ENCODE peak calls at places on chromosomes 7 and 10, in nine cellular contexts. One of them, this sample, is unnamed.

GRCh38 chr10:113305871-113306270 is 247.0 kb upstream of the HABP2 start:
- DNase-seq in cardiac muscle cell: no peak
- DNase-seq in PC-9: no peak
- DNase-seq in IMR-90: peak; percentile 58
- DNase-seq in uterus: no peak
- DNase-seq in tibial nerve: no peak
- DNase-seq in colonic mucosa: no peak
- DNase-seq in Peyer's patch: no peak
- DNase-seq in A549: no peak
- DNase-seq in this sample: no peak

GRCh38 chr7:117019786-117020604 is 66.7 kb downstream of the ST7 start:
- DNase-seq in cardiac muscle cell: peak; percentile 85
- DNase-seq in PC-9: no peak
- DNase-seq in IMR-90: peak; percentile 97
- DNase-seq in uterus: peak; percentile 77
- DNase-seq in tibial nerve: peak; percentile 20
- DNase-seq in colonic mucosa: peak; percentile 39
- DNase-seq in Peyer's patch: no peak
- DNase-seq in A549: peak; percentile 70
- DNase-seq in this sample: peak; percentile 73

GRCh38 chr7:68146970-68147369 is 1150.3 kb downstream of the TYW1 start:
- DNase-seq in cardiac muscle cell: no peak
- DNase-seq in PC-9: no peak
- DNase-seq in IMR-90: no peak
- DNase-seq in uterus: no peak
- DNase-seq in tibial nerve: no peak
- DNase-seq in colonic mucosa: no peak
- DNase-seq in Peyer's patch: no peak
- DNase-seq in A549: no peak
- DNase-seq in this sample: no peak

GRCh38 chr10:121572857-121573540 is 25.2 kb downstream of the FGFR2 start:
- DNase-seq in cardiac muscle cell: no peak
- DNase-seq in PC-9: no peak
- DNase-seq in IMR-90: no peak
- DNase-seq in uterus: no peak
- DNase-seq in tibial nerve: no peak
- DNase-seq in colonic mucosa: peak; percentile 58
- DNase-seq in Peyer's patch: no peak
- DNase-seq in A549: no peak
- DNase-seq in this sample: no peak

GRCh38 chr10:127928021-127928806 is 21.3 kb downstream of the PTPRE start:
- DNase-seq in cardiac muscle cell: no peak
- DNase-seq in PC-9: no peak
- DNase-seq in IMR-90: peak; percentile 70
- DNase-seq in uterus: no peak
- DNase-seq in tibial nerve: no peak
- DNase-seq in colonic mucosa: no peak
- DNase-seq in Peyer's patch: no peak
- DNase-seq in A549: no peak
- DNase-seq in this sample: no peak

GRCh38 chr7:30142710-30143109 is 7.9 kb downstream of the MTURN start:
- DNase-seq in cardiac muscle cell: no peak
- DNase-seq in PC-9: peak; percentile 97
- DNase-seq in IMR-90: peak; percentile 19
- DNase-seq in uterus: no peak
- DNase-seq in tibial nerve: no peak
- DNase-seq in colonic mucosa: peak; percentile 60
- DNase-seq in Peyer's patch: no peak
- DNase-seq in A549: peak; percentile 31
- DNase-seq in this sample: peak; percentile 85

GRCh38 chr7:46290374-46291061 is 369.4 kb upstream of the IGFBP3 start:
- DNase-seq in cardiac muscle cell: peak; percentile 74
- DNase-seq in PC-9: no peak
- DNase-seq in IMR-90: no peak
- DNase-seq in uterus: no peak
- DNase-seq in tibial nerve: no peak
- DNase-seq in colonic mucosa: no peak
- DNase-seq in Peyer's patch: no peak
- DNase-seq in A549: no peak
- DNase-seq in this sample: no peak

GRCh38 chr10:99522511-99523250 is 10.1 kb upstream of the NKX2-3 start:
- DNase-seq in cardiac muscle cell: no peak
- DNase-seq in PC-9: no peak
- DNase-seq in IMR-90: no peak
- DNase-seq in uterus: no peak
- DNase-seq in tibial nerve: no peak
- DNase-seq in colonic mucosa: peak; percentile 30
- DNase-seq in Peyer's patch: no peak
- DNase-seq in A549: no peak
- DNase-seq in this sample: no peak

GRCh38 chr7:140645166-140645565 is 4.6 kb upstream of the DENND2A start:
- DNase-seq in cardiac muscle cell: no peak
- DNase-seq in PC-9: no peak
- DNase-seq in IMR-90: no peak
- DNase-seq in uterus: no peak
- DNase-seq in tibial nerve: no peak
- DNase-seq in colonic mucosa: no peak
- DNase-seq in Peyer's patch: no peak
- DNase-seq in A549: peak; percentile 31
- DNase-seq in this sample: no peak
- TF ChIP-seq CTCF in cardiac muscle cell: peak; percentile 40
- TF ChIP-seq CTCF in PC-9: peak; percentile 63
- TF ChIP-seq CTCF in IMR-90: peak; percentile 6
- TF ChIP-seq CTCF in uterus: no peak
- TF ChIP-seq CTCF in tibial nerve: no peak
- TF ChIP-seq CTCF in colonic mucosa: no peak
- TF ChIP-seq CTCF in Peyer's patch: no peak
- TF ChIP-seq CTCF in A549: peak; percentile 12
- TF ChIP-seq CTCF in this sample: peak; percentile 22

GRCh38 chr7:6256709-6257535 is 15.5 kb downstream of the CYTH3 start:
- DNase-seq in cardiac muscle cell: no peak
- DNase-seq in PC-9: no peak
- DNase-seq in IMR-90: peak; percentile 67
- DNase-seq in uterus: no peak
- DNase-seq in tibial nerve: peak; percentile 34
- DNase-seq in colonic mucosa: peak; percentile 32
- DNase-seq in Peyer's patch: no peak
- DNase-seq in A549: no peak
- DNase-seq in this sample: peak; percentile 77
- H3K4me3 ChIP-seq in cardiac muscle cell: no peak overlapping the region
- H3K4me3 ChIP-seq in PC-9: no peak overlapping the region
- H3K4me3 ChIP-seq in IMR-90: no peak overlapping the region
- H3K4me3 ChIP-seq in uterus: no peak overlapping the region
- H3K4me3 ChIP-seq in tibial nerve: no peak overlapping the region
- H3K4me3 ChIP-seq in colonic mucosa: no peak overlapping the region
- H3K4me3 ChIP-seq in Peyer's patch: no peak overlapping the region
- H3K4me3 ChIP-seq in A549: no peak overlapping the region
- H3K4me3 ChIP-seq in this sample: peak overlapping the region; percentile 10

GRCh38 chr10:124153601-124153930 is 60.2 kb upstream of the CHST15 start:
- DNase-seq in cardiac muscle cell: no peak
- DNase-seq in PC-9: no peak
- DNase-seq in IMR-90: no peak
- DNase-seq in uterus: no peak
- DNase-seq in tibial nerve: no peak
- DNase-seq in colonic mucosa: no peak
- DNase-seq in Peyer's patch: no peak
- DNase-seq in A549: no peak
- DNase-seq in this sample: no peak

GRCh38 chr10:124157286-124157685 is 63.9 kb upstream of the CHST15 start:
- DNase-seq in cardiac muscle cell: no peak
- DNase-seq in PC-9: no peak
- DNase-seq in IMR-90: no peak
- DNase-seq in uterus: no peak
- DNase-seq in tibial nerve: no peak
- DNase-seq in colonic mucosa: no peak
- DNase-seq in Peyer's patch: no peak
- DNase-seq in A549: no peak
- DNase-seq in this sample: no peak

GRCh38 chr10:124156524-124157225 is 63.3 kb upstream of the CHST15 start:
- DNase-seq in cardiac muscle cell: no peak
- DNase-seq in PC-9: no peak
- DNase-seq in IMR-90: no peak
- DNase-seq in uterus: no peak
- DNase-seq in tibial nerve: no peak
- DNase-seq in colonic mucosa: no peak
- DNase-seq in Peyer's patch: peak; percentile 64
- DNase-seq in A549: no peak
- DNase-seq in this sample: no peak

GRCh38 chr10:124158592-124158991 is 65.2 kb upstream of the CHST15 start:
- DNase-seq in cardiac muscle cell: no peak
- DNase-seq in PC-9: no peak
- DNase-seq in IMR-90: no peak
- DNase-seq in uterus: no peak
- DNase-seq in tibial nerve: no peak
- DNase-seq in colonic mucosa: no peak
- DNase-seq in Peyer's patch: no peak
- DNase-seq in A549: no peak
- DNase-seq in this sample: no peak

GRCh38 chr10:124155781-124156401 is 62.5 kb upstream of the CHST15 start:
- DNase-seq in cardiac muscle cell: peak; percentile 55
- DNase-seq in PC-9: no peak
- DNase-seq in IMR-90: no peak
- DNase-seq in uterus: no peak
- DNase-seq in tibial nerve: no peak
- DNase-seq in colonic mucosa: no peak
- DNase-seq in Peyer's patch: no peak
- DNase-seq in A549: no peak
- DNase-seq in this sample: no peak
- H3K4me1 ChIP-seq in cardiac muscle cell: peaks cover 17% of the 10 kb centered on the region
- H3K4me1 ChIP-seq in PC-9: peaks cover 45% of the 10 kb centered on the region
- H3K4me1 ChIP-seq in IMR-90: peaks cover 15% of the 10 kb centered on the region
- H3K4me1 ChIP-seq in uterus: no peaks in the 10 kb centered on the region
- H3K4me1 ChIP-seq in tibial nerve: peaks cover 35% of the 10 kb centered on the region
- H3K4me1 ChIP-seq in colonic mucosa: peaks cover 11% of the 10 kb centered on the region
- H3K4me1 ChIP-seq in Peyer's patch: no peaks in the 10 kb centered on the region
- H3K4me1 ChIP-seq in A549: peaks cover 36% of the 10 kb centered on the region
- H3K4me1 ChIP-seq in this sample: peaks cover 46% of the 10 kb centered on the region

GRCh38 chr10:64363687-64364086 is 842.5 kb downstream of the REEP3 start:
- DNase-seq in cardiac muscle cell: no peak
- DNase-seq in PC-9: no peak
- DNase-seq in IMR-90: no peak
- DNase-seq in uterus: no peak
- DNase-seq in tibial nerve: no peak
- DNase-seq in colonic mucosa: no peak
- DNase-seq in Peyer's patch: no peak
- DNase-seq in A549: no peak
- DNase-seq in this sample: no peak
- TF ChIP-seq CTCF in cardiac muscle cell: no peak
- TF ChIP-seq CTCF in PC-9: no peak
- TF ChIP-seq CTCF in IMR-90: no peak
- TF ChIP-seq CTCF in uterus: no peak
- TF ChIP-seq CTCF in tibial nerve: no peak
- TF ChIP-seq CTCF in colonic mucosa: no peak
- TF ChIP-seq CTCF in Peyer's patch: no peak
- TF ChIP-seq CTCF in A549: no peak
- TF ChIP-seq CTCF in this sample: no peak

This sample was measured in right atrium auricular region.